ENCODE peak calls at places on chromosomes 6 and 20, in six cellular contexts. Z is activated T-helper 9 cell treated with anti-CD3 and anti-CD28 coated beads, Interleukin-2, amount 50 U/mL, for 16 hours; G is EL; F is GM12891; S is fibroblast of lung; D is H54. C is an unnamed sample.

GRCh38 chr20:45817652-45818194 is 5.3 kb downstream of the UBE2C start:
- DNase-seq in Z (no peak), G (peak; percentile 86), F (no peak), S (peak; percentile 94), D (no peak), C (no peak)

GRCh38 chr20:43092689-43093088 is 97.0 kb downstream of the PTPRT start:
- DNase-seq in Z (no peak), G (no peak), F (no peak), S (no peak), D (no peak), C (no peak)

GRCh38 chr20:4470375-4470774 is 251.3 kb upstream of the PRND start:
- DNase-seq in Z (no peak), G (peak; percentile 89), F (no peak), S (peak; percentile 82), D (no peak), C (no peak)

GRCh38 chr6:31834704-31835375 is 7.3 kb downstream of the HSPA1B start:
- DNase-seq in Z (peak; percentile 68), G (peak; percentile 74), F (peak; percentile 57), S (no peak), D (no peak), C (peak; percentile 55)

GRCh38 chr20:23435675-23436539 is 3.6 kb upstream of the CSTL1 start:
- DNase-seq in Z (no peak), G (no peak), F (no peak), S (no peak), D (no peak), C (no peak)

GRCh38 chr6:85416049-85416448 is 33.8 kb upstream of the NT5E start:
- DNase-seq in Z (no peak), G (peak; percentile 32), F (no peak), S (no peak), D (no peak), C (no peak)

GRCh38 chr20:25369971-25370370 is 20.7 kb downstream of the ABHD12 start:
- DNase-seq in Z (no peak), G (peak; percentile 37), F (no peak), S (no peak), D (no peak), C (no peak)

GRCh38 chr6:145372671-145373123 is 362.6 kb downstream of the EPM2A start:
- DNase-seq in Z (no peak), G (peak; percentile 78), F (peak; percentile 12), S (peak; percentile 27), D (no peak), C (no peak)

GRCh38 chr6:116251568-116252384 is 2.1 kb downstream of the TSPYL4 start:
- DNase-seq in Z (no peak), G (peak; percentile 94), F (no peak), S (peak; percentile 88), D (no peak), C (no peak)

GRCh38 chr6:38091626-38092025 is 272.1 kb downstream of the ZFAND3 start:
- DNase-seq in Z (no peak), G (no peak), F (no peak), S (no peak), D (no peak), C (no peak)

GRCh38 chr6:119830494-119831295 is 481.1 kb upstream of the MAN1A1 start:
- DNase-seq in Z (no peak), G (no peak), F (no peak), S (no peak), D (no peak), C (no peak)

C was measured in GM12892.